ENCODE peak calls at places on chromosomes 5 and 9, in ten cellular contexts. One of them, this sample, is unnamed. For H3K27me3, the result is how much of the 10 kb centered on the place peaks cover.

GRCh38 chr9:110650261-110650660 is 18.3 kb upstream of the MUSK start:
- DNase-seq in thoracic aorta: no peak
- DNase-seq in heart right ventricle: no peak
- DNase-seq in ovary: no peak
- DNase-seq in brain microvascular endothelial cell: peak
- DNase-seq in spleen: no peak
- DNase-seq in colonic mucosa: no peak
- DNase-seq in IMR-90: peak
- DNase-seq in right atrium auricular region: no peak
- DNase-seq in transverse colon: no peak
- DNase-seq in this sample: no peak

GRCh38 chr9:971901-972511 is 4.4 kb upstream of the DMRT3 start:
- DNase-seq in thoracic aorta: no peak
- DNase-seq in heart right ventricle: peak
- DNase-seq in ovary: no peak
- DNase-seq in brain microvascular endothelial cell: no peak
- DNase-seq in spleen: no peak
- DNase-seq in colonic mucosa: peak
- DNase-seq in IMR-90: no peak
- DNase-seq in right atrium auricular region: no peak
- DNase-seq in transverse colon: peak
- DNase-seq in this sample: no peak

GRCh38 chr5:52743970-52744369 is 43.7 kb upstream of the ITGA1 start:
- DNase-seq in thoracic aorta: no peak
- DNase-seq in heart right ventricle: no peak
- DNase-seq in ovary: no peak
- DNase-seq in brain microvascular endothelial cell: peak
- DNase-seq in spleen: no peak
- DNase-seq in colonic mucosa: no peak
- DNase-seq in IMR-90: peak
- DNase-seq in right atrium auricular region: no peak
- DNase-seq in transverse colon: no peak
- DNase-seq in this sample: peak

GRCh38 chr5:126106032-126106431 is 317.2 kb upstream of the GRAMD2B start:
- DNase-seq in thoracic aorta: no peak
- DNase-seq in heart right ventricle: no peak
- DNase-seq in ovary: no peak
- DNase-seq in brain microvascular endothelial cell: no peak
- DNase-seq in spleen: no peak
- DNase-seq in colonic mucosa: no peak
- DNase-seq in IMR-90: no peak
- DNase-seq in right atrium auricular region: no peak
- DNase-seq in transverse colon: no peak
- DNase-seq in this sample: peak

GRCh38 chr9:88766778-88767503 is 224.3 kb upstream of the S1PR3 start:
- DNase-seq in thoracic aorta: no peak
- DNase-seq in heart right ventricle: no peak
- DNase-seq in ovary: no peak
- DNase-seq in brain microvascular endothelial cell: peak
- DNase-seq in spleen: no peak
- DNase-seq in colonic mucosa: no peak
- DNase-seq in IMR-90: peak
- DNase-seq in right atrium auricular region: no peak
- DNase-seq in transverse colon: no peak
- DNase-seq in this sample: peak

GRCh38 chr9:89923961-89924504 is 319.2 kb downstream of the GADD45G start:
- DNase-seq in thoracic aorta: no peak
- DNase-seq in heart right ventricle: no peak
- DNase-seq in ovary: peak
- DNase-seq in brain microvascular endothelial cell: no peak
- DNase-seq in spleen: no peak
- DNase-seq in colonic mucosa: no peak
- DNase-seq in IMR-90: no peak
- DNase-seq in right atrium auricular region: peak
- DNase-seq in transverse colon: no peak
- DNase-seq in this sample: no peak

GRCh38 chr9:101836021-101836420 is 97.6 kb upstream of the GRIN3A start:
- DNase-seq in thoracic aorta: no peak
- DNase-seq in heart right ventricle: no peak
- DNase-seq in ovary: no peak
- DNase-seq in brain microvascular endothelial cell: no peak
- DNase-seq in spleen: no peak
- DNase-seq in colonic mucosa: no peak
- DNase-seq in IMR-90: no peak
- DNase-seq in right atrium auricular region: no peak
- DNase-seq in transverse colon: no peak
- DNase-seq in this sample: no peak

GRCh38 chr5:179780343-179780742 is 13.4 kb upstream of the LTC4S start:
- DNase-seq in thoracic aorta: no peak
- DNase-seq in heart right ventricle: no peak
- DNase-seq in ovary: no peak
- DNase-seq in brain microvascular endothelial cell: no peak
- DNase-seq in spleen: peak
- DNase-seq in colonic mucosa: no peak
- DNase-seq in IMR-90: no peak
- DNase-seq in right atrium auricular region: no peak
- DNase-seq in transverse colon: no peak
- DNase-seq in this sample: no peak

GRCh38 chr9:130419521-130420035 is 25.2 kb upstream of the ASS1 start:
- DNase-seq in thoracic aorta: no peak
- DNase-seq in heart right ventricle: no peak
- DNase-seq in ovary: no peak
- DNase-seq in brain microvascular endothelial cell: no peak
- DNase-seq in spleen: no peak
- DNase-seq in colonic mucosa: no peak
- DNase-seq in IMR-90: no peak
- DNase-seq in right atrium auricular region: no peak
- DNase-seq in transverse colon: no peak
- DNase-seq in this sample: no peak

GRCh38 chr5:32339198-32339597 is 26.5 kb upstream of the MTMR12 start:
- DNase-seq in thoracic aorta: no peak
- DNase-seq in heart right ventricle: no peak
- DNase-seq in ovary: no peak
- DNase-seq in brain microvascular endothelial cell: no peak
- DNase-seq in spleen: no peak
- DNase-seq in colonic mucosa: no peak
- DNase-seq in IMR-90: peak
- DNase-seq in right atrium auricular region: no peak
- DNase-seq in transverse colon: no peak
- DNase-seq in this sample: no peak

GRCh38 chr9:89372230-89372816 is 54.0 kb downstream of the SECISBP2 start:
- DNase-seq in thoracic aorta: no peak
- DNase-seq in heart right ventricle: no peak
- DNase-seq in ovary: no peak
- DNase-seq in brain microvascular endothelial cell: no peak
- DNase-seq in spleen: peak
- DNase-seq in colonic mucosa: no peak
- DNase-seq in IMR-90: no peak
- DNase-seq in right atrium auricular region: no peak
- DNase-seq in transverse colon: no peak
- DNase-seq in this sample: no peak

GRCh38 chr9:128025756-128026155 is 41.4 kb downstream of the NAIF1 start:
- DNase-seq in thoracic aorta: no peak
- DNase-seq in heart right ventricle: no peak
- DNase-seq in ovary: no peak
- DNase-seq in brain microvascular endothelial cell: no peak
- DNase-seq in spleen: no peak
- DNase-seq in colonic mucosa: no peak
- DNase-seq in IMR-90: no peak
- DNase-seq in right atrium auricular region: no peak
- DNase-seq in transverse colon: no peak
- DNase-seq in this sample: no peak
- H3K4me3 ChIP-seq in thoracic aorta: no peak
- H3K4me3 ChIP-seq in heart right ventricle: no peak
- H3K4me3 ChIP-seq in ovary: no peak
- H3K4me3 ChIP-seq in brain microvascular endothelial cell: no peak
- H3K4me3 ChIP-seq in spleen: no peak
- H3K4me3 ChIP-seq in colonic mucosa: no peak
- H3K4me3 ChIP-seq in IMR-90: no peak
- H3K4me3 ChIP-seq in right atrium auricular region: no peak
- H3K4me3 ChIP-seq in transverse colon: no peak
- H3K4me3 ChIP-seq in this sample: no peak

GRCh38 chr5:84118551-84118950 is 266.1 kb downstream of the EDIL3 start:
- DNase-seq in thoracic aorta: no peak
- DNase-seq in heart right ventricle: no peak
- DNase-seq in ovary: no peak
- DNase-seq in brain microvascular endothelial cell: no peak
- DNase-seq in spleen: no peak
- DNase-seq in colonic mucosa: no peak
- DNase-seq in IMR-90: no peak
- DNase-seq in right atrium auricular region: no peak
- DNase-seq in transverse colon: no peak
- DNase-seq in this sample: no peak
- TF ChIP-seq CTCF in thoracic aorta: no peak
- TF ChIP-seq CTCF in heart right ventricle: no peak
- TF ChIP-seq CTCF in ovary: no peak
- TF ChIP-seq CTCF in brain microvascular endothelial cell: no peak
- TF ChIP-seq CTCF in spleen: no peak
- TF ChIP-seq CTCF in colonic mucosa: no peak
- TF ChIP-seq CTCF in IMR-90: no peak
- TF ChIP-seq CTCF in right atrium auricular region: no peak
- TF ChIP-seq CTCF in transverse colon: no peak
- TF ChIP-seq CTCF in this sample: no peak

GRCh38 chr5:135030123-135030517 is 3.9 kb downstream of the PITX1 start:
- DNase-seq in thoracic aorta: no peak
- DNase-seq in heart right ventricle: no peak
- DNase-seq in ovary: no peak
- DNase-seq in brain microvascular endothelial cell: no peak
- DNase-seq in spleen: no peak
- DNase-seq in colonic mucosa: no peak
- DNase-seq in IMR-90: no peak
- DNase-seq in right atrium auricular region: no peak
- DNase-seq in transverse colon: no peak
- DNase-seq in this sample: no peak
- H3K27me3 ChIP-seq in thoracic aorta: under half
- H3K27me3 ChIP-seq in heart right ventricle: half or more
- H3K27me3 ChIP-seq in ovary: under half
- H3K27me3 ChIP-seq in brain microvascular endothelial cell: half or more
- H3K27me3 ChIP-seq in spleen: half or more
- H3K27me3 ChIP-seq in colonic mucosa: half or more
- H3K27me3 ChIP-seq in IMR-90: under half
- H3K27me3 ChIP-seq in right atrium auricular region: half or more
- H3K27me3 ChIP-seq in transverse colon: half or more
- H3K27me3 ChIP-seq in this sample: half or more

GRCh38 chr9:135500071-135500524 is 384 bp upstream of the MRPS2 start:
- DNase-seq in thoracic aorta: no peak
- DNase-seq in heart right ventricle: no peak
- DNase-seq in ovary: no peak
- DNase-seq in brain microvascular endothelial cell: no peak
- DNase-seq in spleen: no peak
- DNase-seq in colonic mucosa: no peak
- DNase-seq in IMR-90: peak
- DNase-seq in right atrium auricular region: no peak
- DNase-seq in transverse colon: no peak
- DNase-seq in this sample: no peak

GRCh38 chr9:135500525-135501260 is at the start of gene MRPS2:
- DNase-seq in thoracic aorta: peak
- DNase-seq in heart right ventricle: peak
- DNase-seq in ovary: peak
- DNase-seq in brain microvascular endothelial cell: peak
- DNase-seq in spleen: peak
- DNase-seq in colonic mucosa: peak
- DNase-seq in IMR-90: peak
- DNase-seq in right atrium auricular region: peak
- DNase-seq in transverse colon: peak
- DNase-seq in this sample: no peak

GRCh38 chr9:135499326-135500070 is 984 bp upstream of the MRPS2 start:
- DNase-seq in thoracic aorta: peak
- DNase-seq in heart right ventricle: peak
- DNase-seq in ovary: peak
- DNase-seq in brain microvascular endothelial cell: peak
- DNase-seq in spleen: peak
- DNase-seq in colonic mucosa: peak
- DNase-seq in IMR-90: peak
- DNase-seq in right atrium auricular region: peak
- DNase-seq in transverse colon: peak
- DNase-seq in this sample: no peak

GRCh38 chr9:135501261-135502167 is 1.0 kb downstream of the MRPS2 start:
- DNase-seq in thoracic aorta: no peak
- DNase-seq in heart right ventricle: no peak
- DNase-seq in ovary: no peak
- DNase-seq in brain microvascular endothelial cell: no peak
- DNase-seq in spleen: peak
- DNase-seq in colonic mucosa: peak
- DNase-seq in IMR-90: no peak
- DNase-seq in right atrium auricular region: no peak
- DNase-seq in transverse colon: peak
- DNase-seq in this sample: no peak

DNA sequence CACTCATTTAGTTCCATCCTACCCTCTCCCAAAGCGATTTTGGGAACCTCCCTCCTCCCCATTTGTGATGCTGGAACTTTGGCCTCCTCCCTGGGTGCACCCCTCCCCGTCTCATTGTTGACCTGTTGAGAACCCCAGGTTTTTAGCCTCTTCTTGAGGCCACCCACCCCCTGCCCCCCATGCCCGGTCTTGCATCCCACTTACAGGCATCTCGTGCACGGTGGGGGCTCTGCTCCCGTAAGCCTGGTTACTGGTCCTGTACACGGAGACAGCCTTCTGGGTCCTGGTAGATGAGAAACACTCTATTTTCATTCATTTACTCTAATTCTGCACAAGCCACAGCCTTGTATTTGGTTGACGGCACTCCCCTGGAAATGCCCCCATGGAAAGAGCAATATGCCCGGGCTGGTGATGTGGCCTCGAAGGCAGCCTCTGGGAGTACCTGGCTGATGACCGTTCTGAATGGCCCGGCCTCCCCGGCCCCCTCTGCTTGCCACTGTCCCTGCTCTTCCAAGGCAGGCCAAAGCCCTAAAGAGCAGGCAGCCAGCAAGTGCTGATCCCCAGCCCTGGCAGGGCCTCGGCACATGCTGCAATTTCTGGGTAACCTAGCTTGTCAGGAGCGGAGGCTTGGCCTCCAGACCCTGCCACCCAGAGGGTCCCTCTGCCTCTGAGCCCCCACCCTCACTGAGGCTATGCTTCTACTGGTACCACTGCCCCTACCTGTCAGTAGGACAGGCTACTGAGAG is 1.9 kb upstream of the MRPS2 start:
- DNase-seq in thoracic aorta: no peak
- DNase-seq in heart right ventricle: no peak
- DNase-seq in ovary: no peak
- DNase-seq in brain microvascular endothelial cell: no peak
- DNase-seq in spleen: peak
- DNase-seq in colonic mucosa: no peak
- DNase-seq in IMR-90: no peak
- DNase-seq in right atrium auricular region: no peak
- DNase-seq in transverse colon: no peak
- DNase-seq in this sample: no peak
- H3K4me3 ChIP-seq in thoracic aorta: no peak
- H3K4me3 ChIP-seq in heart right ventricle: no peak
- H3K4me3 ChIP-seq in ovary: no peak
- H3K4me3 ChIP-seq in brain microvascular endothelial cell: no peak
- H3K4me3 ChIP-seq in spleen: no peak
- H3K4me3 ChIP-seq in colonic mucosa: no peak
- H3K4me3 ChIP-seq in IMR-90: no peak
- H3K4me3 ChIP-seq in right atrium auricular region: no peak
- H3K4me3 ChIP-seq in transverse colon: no peak
- H3K4me3 ChIP-seq in this sample: no peak

DNA sequence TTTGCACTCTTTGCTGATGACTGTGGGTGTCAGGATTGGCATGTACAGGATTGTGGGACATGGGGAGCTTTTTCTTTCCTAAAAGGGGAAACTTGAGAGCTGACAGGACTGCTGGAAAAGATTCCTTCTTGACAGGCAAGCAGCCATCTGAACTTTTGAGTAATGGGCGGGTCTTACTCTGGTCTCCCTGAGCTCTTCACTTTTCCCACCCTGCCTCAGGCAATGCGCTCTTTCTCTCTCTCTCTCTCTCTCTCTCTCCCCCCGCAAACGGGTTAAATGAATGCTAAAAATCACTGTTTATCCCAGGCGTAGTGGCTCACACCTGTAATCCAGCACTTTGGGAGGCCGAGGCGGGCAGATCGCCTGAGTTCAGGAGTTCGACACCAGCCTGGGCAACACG is 37.1 kb upstream of the F2RL1 start:
- DNase-seq in thoracic aorta: no peak
- DNase-seq in heart right ventricle: no peak
- DNase-seq in ovary: no peak
- DNase-seq in brain microvascular endothelial cell: no peak
- DNase-seq in spleen: no peak
- DNase-seq in colonic mucosa: no peak
- DNase-seq in IMR-90: no peak
- DNase-seq in right atrium auricular region: no peak
- DNase-seq in transverse colon: no peak
- DNase-seq in this sample: no peak
- TF ChIP-seq CTCF in thoracic aorta: no peak
- TF ChIP-seq CTCF in heart right ventricle: no peak
- TF ChIP-seq CTCF in ovary: no peak
- TF ChIP-seq CTCF in brain microvascular endothelial cell: no peak
- TF ChIP-seq CTCF in spleen: no peak
- TF ChIP-seq CTCF in colonic mucosa: no peak
- TF ChIP-seq CTCF in IMR-90: no peak
- TF ChIP-seq CTCF in right atrium auricular region: no peak
- TF ChIP-seq CTCF in transverse colon: no peak
- TF ChIP-seq CTCF in this sample: no peak